ENCODE peak calls at places on chromosomes 7 and 10, in eight cellular contexts. One of them, this sample, is unnamed. For H3K36me3, the result is how much of the 10 kb centered on the place peaks cover.

GRCh38 chr7:116706668-116707126 is 34.7 kb downstream of the MET start:
- DNase-seq in ovary: no peak
- DNase-seq in H1: no peak
- DNase-seq in endothelial cell of umbilical vein: peak
- DNase-seq in IMR-90: no peak
- DNase-seq in HCT116: peak
- DNase-seq in tibial nerve: no peak
- DNase-seq in body of pancreas: no peak
- DNase-seq in this sample: no peak

GRCh38 chr10:128124813-128125403 is 1.3 kb downstream of the MKI67 start:
- DNase-seq in body of pancreas: no peak
- DNase-seq in HCT116: no peak
- DNase-seq in ovary: no peak
- DNase-seq in tibial nerve: no peak
- DNase-seq in H1: no peak
- DNase-seq in IMR-90: no peak
- DNase-seq in endothelial cell of umbilical vein: peak
- DNase-seq in this sample: no peak

GRCh38 chr7:100080895-100081534 is 508 bp downstream of the ZNF3 start:
- DNase-seq in endothelial cell of umbilical vein: peak
- DNase-seq in ovary: no peak
- DNase-seq in HCT116: no peak
- DNase-seq in body of pancreas: no peak
- DNase-seq in H1: no peak
- DNase-seq in IMR-90: peak
- DNase-seq in tibial nerve: no peak
- DNase-seq in this sample: no peak

GRCh38 chr7:91553410-91553895 is 289.2 kb downstream of the FZD1 start:
- DNase-seq in ovary: no peak
- DNase-seq in body of pancreas: no peak
- DNase-seq in H1: no peak
- DNase-seq in tibial nerve: no peak
- DNase-seq in HCT116: no peak
- DNase-seq in endothelial cell of umbilical vein: no peak
- DNase-seq in IMR-90: no peak
- DNase-seq in this sample: no peak

GRCh38 chr7:149450821-149451220 is 10.0 kb downstream of the ZNF777 start:
- DNase-seq in ovary: no peak
- DNase-seq in endothelial cell of umbilical vein: no peak
- DNase-seq in H1: no peak
- DNase-seq in body of pancreas: no peak
- DNase-seq in HCT116: no peak
- DNase-seq in IMR-90: no peak
- DNase-seq in tibial nerve: no peak
- DNase-seq in this sample: no peak

GRCh38 chr10:98267069-98267893 is 713 bp downstream of the LOXL4 start:
- DNase-seq in tibial nerve: no peak
- DNase-seq in ovary: no peak
- DNase-seq in IMR-90: no peak
- DNase-seq in endothelial cell of umbilical vein: no peak
- DNase-seq in body of pancreas: no peak
- DNase-seq in H1: no peak
- DNase-seq in HCT116: no peak
- DNase-seq in this sample: no peak

GRCh38 chr10:71520042-71520441 is 123.3 kb downstream of the CDH23 start:
- DNase-seq in tibial nerve: no peak
- DNase-seq in endothelial cell of umbilical vein: peak
- DNase-seq in ovary: no peak
- DNase-seq in IMR-90: peak
- DNase-seq in H1: no peak
- DNase-seq in HCT116: no peak
- DNase-seq in body of pancreas: no peak
- DNase-seq in this sample: no peak

GRCh38 chr10:112562803-112563663 is 116.0 kb downstream of the VTI1A start:
- DNase-seq in body of pancreas: no peak
- DNase-seq in endothelial cell of umbilical vein: no peak
- DNase-seq in tibial nerve: no peak
- DNase-seq in H1: no peak
- DNase-seq in IMR-90: peak
- DNase-seq in ovary: no peak
- DNase-seq in HCT116: no peak
- DNase-seq in this sample: no peak

GRCh38 chr10:33274096-33274785 is 60.2 kb downstream of the NRP1 start:
- DNase-seq in H1: no peak
- DNase-seq in body of pancreas: no peak
- DNase-seq in IMR-90: no peak
- DNase-seq in tibial nerve: no peak
- DNase-seq in ovary: no peak
- DNase-seq in HCT116: no peak
- DNase-seq in endothelial cell of umbilical vein: no peak
- DNase-seq in this sample: no peak

GRCh38 chr7:21028186-21028989 is 241.7 kb upstream of the SP8 start:
- DNase-seq in body of pancreas: no peak
- DNase-seq in endothelial cell of umbilical vein: no peak
- DNase-seq in IMR-90: no peak
- DNase-seq in H1: no peak
- DNase-seq in ovary: no peak
- DNase-seq in tibial nerve: peak
- DNase-seq in HCT116: no peak
- DNase-seq in this sample: no peak

GRCh38 chr10:60282771-60283353 is 106.8 kb downstream of the ANK3 start:
- DNase-seq in ovary: no peak
- DNase-seq in tibial nerve: no peak
- DNase-seq in IMR-90: peak
- DNase-seq in body of pancreas: peak
- DNase-seq in HCT116: no peak
- DNase-seq in endothelial cell of umbilical vein: peak
- DNase-seq in H1: no peak
- DNase-seq in this sample: no peak

GRCh38 chr10:91901784-91902677 is 7.3 kb downstream of the FGFBP3 start:
- DNase-seq in IMR-90: peak
- DNase-seq in H1: no peak
- DNase-seq in HCT116: peak
- DNase-seq in tibial nerve: no peak
- DNase-seq in endothelial cell of umbilical vein: peak
- DNase-seq in ovary: no peak
- DNase-seq in body of pancreas: no peak
- DNase-seq in this sample: peak

GRCh38 chr10:126080879-126081331 is 184.5 kb downstream of the FANK1 start:
- DNase-seq in endothelial cell of umbilical vein: peak
- DNase-seq in body of pancreas: no peak
- DNase-seq in ovary: no peak
- DNase-seq in H1: no peak
- DNase-seq in HCT116: no peak
- DNase-seq in tibial nerve: no peak
- DNase-seq in IMR-90: peak
- DNase-seq in this sample: no peak

GRCh38 chr7:126185959-126186580 is 1066.7 kb downstream of the GRM8 start:
- DNase-seq in IMR-90: no peak
- DNase-seq in HCT116: no peak
- DNase-seq in endothelial cell of umbilical vein: no peak
- DNase-seq in ovary: no peak
- DNase-seq in H1: peak
- DNase-seq in body of pancreas: no peak
- DNase-seq in tibial nerve: no peak
- DNase-seq in this sample: no peak

GRCh38 chr10:18140149-18140956 is at the start of gene CACNB2:
- DNase-seq in H1: peak
- DNase-seq in tibial nerve: no peak
- DNase-seq in IMR-90: peak
- DNase-seq in ovary: peak
- DNase-seq in endothelial cell of umbilical vein: no peak
- DNase-seq in body of pancreas: peak
- DNase-seq in HCT116: no peak
- DNase-seq in this sample: peak

GRCh38 chr10:9792181-9792580 is 1225.5 kb upstream of the CELF2 start:
- DNase-seq in endothelial cell of umbilical vein: no peak
- DNase-seq in HCT116: no peak
- DNase-seq in H1: no peak
- DNase-seq in body of pancreas: no peak
- DNase-seq in ovary: no peak
- DNase-seq in tibial nerve: no peak
- DNase-seq in IMR-90: peak
- DNase-seq in this sample: no peak

DNA sequence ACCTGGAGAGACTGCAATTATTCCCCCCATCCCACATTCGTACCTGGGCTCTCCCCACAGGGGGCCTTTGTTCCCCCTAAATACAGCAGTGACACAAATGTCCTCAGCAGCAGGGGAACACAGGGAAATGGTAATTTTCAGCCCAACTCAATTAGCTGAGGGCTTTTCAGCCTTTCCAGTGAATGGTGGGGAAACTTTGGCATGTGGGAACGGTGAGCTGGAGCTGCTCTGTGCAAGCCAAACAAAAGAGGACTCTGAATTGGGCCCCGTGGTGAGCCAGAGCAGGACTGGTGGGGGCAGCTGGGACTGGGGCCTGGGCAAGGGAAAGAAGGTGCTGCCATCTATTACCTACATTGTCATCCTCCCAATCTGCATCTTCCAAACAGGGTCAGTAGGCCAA is 51.0 kb downstream of the FBXW4 start:
- DNase-seq in body of pancreas: no peak
- DNase-seq in ovary: no peak
- DNase-seq in tibial nerve: no peak
- DNase-seq in H1: peak
- DNase-seq in IMR-90: no peak
- DNase-seq in endothelial cell of umbilical vein: no peak
- DNase-seq in HCT116: no peak
- DNase-seq in this sample: no peak
- TF ChIP-seq POLR2A in body of pancreas: no peak
- TF ChIP-seq POLR2A in ovary: no peak
- TF ChIP-seq POLR2A in tibial nerve: no peak
- TF ChIP-seq POLR2A in H1: no peak
- TF ChIP-seq POLR2A in IMR-90: no peak
- TF ChIP-seq POLR2A in endothelial cell of umbilical vein: no peak
- TF ChIP-seq POLR2A in HCT116: no peak
- TF ChIP-seq POLR2A in this sample: no peak

GRCh38 chr10:73824146-73824725 is 12.8 kb upstream of the NDST2 start:
- DNase-seq in HCT116: no peak
- DNase-seq in endothelial cell of umbilical vein: no peak
- DNase-seq in IMR-90: no peak
- DNase-seq in H1: no peak
- DNase-seq in ovary: no peak
- DNase-seq in body of pancreas: no peak
- DNase-seq in tibial nerve: no peak
- DNase-seq in this sample: no peak
- H3K36me3 ChIP-seq in HCT116: under half
- H3K36me3 ChIP-seq in endothelial cell of umbilical vein: under half
- H3K36me3 ChIP-seq in IMR-90: under half
- H3K36me3 ChIP-seq in H1: under half
- H3K36me3 ChIP-seq in ovary: under half
- H3K36me3 ChIP-seq in body of pancreas: under half
- H3K36me3 ChIP-seq in tibial nerve: under half
- H3K36me3 ChIP-seq in this sample: under half

DNA sequence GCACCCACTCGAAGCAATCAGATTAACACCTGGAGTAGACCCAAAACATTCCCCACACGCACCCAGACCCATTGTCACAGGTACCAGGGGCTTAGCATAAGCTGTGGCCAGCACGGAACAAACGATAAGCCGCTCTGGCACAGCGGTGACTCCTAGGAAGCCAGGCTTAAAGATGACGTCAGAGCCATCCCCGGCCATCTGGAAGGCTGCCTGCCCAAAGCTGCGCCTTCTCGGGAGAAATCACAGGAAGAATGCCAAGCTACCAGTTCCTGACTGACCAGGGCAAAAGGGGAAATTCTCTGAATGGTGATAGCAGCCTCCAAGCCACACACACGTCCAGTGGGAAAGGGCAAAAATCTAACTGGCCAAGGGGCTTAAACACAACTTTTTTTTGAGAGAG is 13.0 kb upstream of the WIPI2 start:
- DNase-seq in H1: no peak
- DNase-seq in HCT116: no peak
- DNase-seq in body of pancreas: peak
- DNase-seq in tibial nerve: peak
- DNase-seq in IMR-90: peak
- DNase-seq in ovary: peak
- DNase-seq in endothelial cell of umbilical vein: peak
- DNase-seq in this sample: peak
- H3K27ac ChIP-seq in H1: no peak
- H3K27ac ChIP-seq in HCT116: no peak
- H3K27ac ChIP-seq in body of pancreas: peak
- H3K27ac ChIP-seq in tibial nerve: no peak
- H3K27ac ChIP-seq in IMR-90: no peak
- H3K27ac ChIP-seq in ovary: no peak
- H3K27ac ChIP-seq in endothelial cell of umbilical vein: no peak
- H3K27ac ChIP-seq in this sample: no peak

DNA sequence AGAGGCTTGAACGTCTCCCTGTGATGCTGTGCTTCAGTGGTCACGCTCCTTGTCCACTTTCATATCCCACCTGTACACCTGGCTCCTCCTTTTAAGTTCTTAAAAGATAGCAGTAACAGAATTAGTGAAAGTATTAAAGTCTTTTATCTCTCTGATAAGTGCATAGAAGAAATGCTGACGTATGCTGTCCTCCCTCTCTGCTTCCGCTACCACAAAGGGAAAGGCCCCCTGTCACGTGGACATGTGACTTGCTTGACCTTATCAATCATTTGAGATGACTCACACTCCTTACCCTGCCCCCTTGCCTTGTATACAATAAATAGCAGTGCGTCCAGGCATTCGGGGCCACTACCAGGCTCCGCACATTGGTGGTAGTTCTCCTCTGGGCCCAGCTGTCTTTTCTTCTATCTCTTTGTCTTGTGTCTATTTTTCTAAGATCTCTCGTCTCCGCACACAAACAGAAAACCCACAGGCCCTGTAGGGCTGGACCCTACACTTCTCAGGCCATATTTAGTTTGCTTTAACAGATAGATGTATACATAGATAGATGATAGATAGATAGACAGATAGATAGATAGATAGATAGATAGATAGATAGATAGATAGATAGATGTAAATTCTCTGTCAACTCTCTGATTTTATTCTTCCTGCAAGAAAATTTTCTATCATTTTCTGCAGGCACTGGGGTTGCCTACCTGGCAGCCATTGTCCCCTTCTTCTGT is 131.6 kb upstream of the JCAD start:
- DNase-seq in tibial nerve: no peak
- DNase-seq in HCT116: no peak
- DNase-seq in ovary: no peak
- DNase-seq in body of pancreas: no peak
- DNase-seq in H1: no peak
- DNase-seq in IMR-90: no peak
- DNase-seq in endothelial cell of umbilical vein: no peak
- DNase-seq in this sample: no peak
- TF ChIP-seq POLR2A in tibial nerve: no peak
- TF ChIP-seq POLR2A in HCT116: no peak
- TF ChIP-seq POLR2A in ovary: no peak
- TF ChIP-seq POLR2A in body of pancreas: no peak
- TF ChIP-seq POLR2A in H1: no peak
- TF ChIP-seq POLR2A in IMR-90: no peak
- TF ChIP-seq POLR2A in endothelial cell of umbilical vein: no peak
- TF ChIP-seq POLR2A in this sample: no peak

DNA sequence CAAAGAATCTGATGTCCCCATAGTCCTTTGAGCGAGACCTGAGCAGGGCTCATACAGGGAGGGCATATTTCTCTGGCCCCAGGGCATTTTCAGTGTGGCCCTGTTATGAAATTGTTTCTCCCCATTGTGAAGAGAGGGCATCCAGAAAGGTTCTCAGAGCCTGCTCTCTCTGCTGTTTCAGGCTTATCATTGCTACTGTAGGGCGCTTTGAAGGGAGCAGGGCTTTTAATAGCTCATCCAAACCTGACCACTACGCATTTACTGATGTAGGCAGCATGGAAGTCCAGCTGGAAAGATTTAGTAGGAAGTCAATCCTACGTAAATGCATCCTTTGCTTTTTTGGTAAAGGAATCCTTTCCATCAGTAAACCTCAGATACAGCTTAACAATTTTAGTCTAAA is 68.1 kb downstream of the PRPF18 start:
- DNase-seq in tibial nerve: no peak
- DNase-seq in ovary: no peak
- DNase-seq in IMR-90: no peak
- DNase-seq in endothelial cell of umbilical vein: no peak
- DNase-seq in HCT116: no peak
- DNase-seq in body of pancreas: no peak
- DNase-seq in H1: peak
- DNase-seq in this sample: no peak
- H3K36me3 ChIP-seq in tibial nerve: under half
- H3K36me3 ChIP-seq in ovary: under half
- H3K36me3 ChIP-seq in IMR-90: half or more
- H3K36me3 ChIP-seq in endothelial cell of umbilical vein: under half
- H3K36me3 ChIP-seq in HCT116: under half
- H3K36me3 ChIP-seq in body of pancreas: under half
- H3K36me3 ChIP-seq in H1: under half
- H3K36me3 ChIP-seq in this sample: under half

This sample was measured in uterus.